ENCODE peak calls at places on chromosomes 7 and 10, in nine cellular contexts. K is AG08395; S is GM04504; L is dermis blood vessel endothelial cell; U is lower leg skin; I is activated CD4-positive, alpha-beta T cell treated with anti-CD3 and anti-CD28 coated beads, Interleukin-2, amount 50 U/mL, for 1 hour; Q is ELR; J is bronchial epithelial cell; A is MM.1S. P is an unnamed sample.
A peak's percentile ranks its signal among the peaks of the same experiment; 100 is the strongest.

GRCh38 chr7:149267733-149268132 is 5.7 kb downstream of the ZNF783 start:
- DNase-seq in Q (no peak), U (no peak), A (no peak), I (no peak), J (no peak), S (no peak), L (no peak), K (no peak), P (no peak)

GRCh38 chr7:152979376-152979775 is 219.8 kb downstream of the ACTR3B start:
- DNase-seq in J (no peak), A (no peak), U (no peak), I (no peak), S (no peak), Q (no peak), K (no peak), L (no peak), P (no peak)

GRCh38 chr7:74418538-74418937 is 35.2 kb upstream of the GTF2IRD1 start:
- DNase-seq in J (no peak), K (no peak), A (no peak), Q (no peak), L (no peak), U (no peak), I (no peak), S (no peak), P (no peak)

GRCh38 chr7:81285142-81285871 is 366.5 kb upstream of the SEMA3C start:
- DNase-seq in I (no peak), Q (peak; percentile 88), S (peak; percentile 38), K (peak; percentile 20), L (peak; percentile 4), A (no peak), U (no peak), J (peak; percentile 78), P (no peak)

GRCh38 chr7:28481131-28481926 is 69.0 kb downstream of the CREB5 start:
- DNase-seq in I (no peak), A (peak; percentile 47), S (no peak), Q (no peak), L (no peak), U (no peak), K (no peak), J (no peak), P (no peak)

GRCh38 chr10:101897633-101898032 is 54.0 kb upstream of the KCNIP2 start:
- DNase-seq in K (no peak), I (no peak), S (no peak), A (no peak), U (no peak), J (peak; percentile 33), L (no peak), Q (peak; percentile 39), P (no peak)

GRCh38 chr10:26486304-26486703 is 48.2 kb downstream of the APBB1IP start:
- DNase-seq in L (no peak), S (peak; percentile 89), U (no peak), K (peak; percentile 46), I (no peak), Q (peak; percentile 99), J (peak; percentile 4), A (no peak), P (no peak)

GRCh38 chr10:112071596-112072133 is 111.9 kb downstream of the GPAM start:
- DNase-seq in I (no peak), S (no peak), J (peak; percentile 15), Q (peak; percentile 1), U (no peak), K (no peak), A (no peak), L (no peak), P (no peak)

GRCh38 chr7:65722361-65722792 is 150.5 kb upstream of the VKORC1L1 start:
- DNase-seq in K (peak; percentile 27), A (peak; percentile 72), J (peak; percentile 32), S (no peak), U (no peak), I (peak; percentile 72), L (peak; percentile 60), Q (peak; percentile 40), P (peak; percentile 68)